ENCODE peak calls at places on chromosomes 3 and 15, in ten cellular contexts. T is kidney glomerular epithelial cell; I is hippocampal formation; G is IMR-90; J is T-helper 17 cell; X is stimulated activated CD8-positive, alpha-beta memory T cell treated with anti-CD3 and anti-CD28 coated beads, Interleukin-15, amount 100 ng/mL, for 48 hours; W is lower leg skin; C is amniotic epithelial cell; S is HFFc6; R is activated naive CD4-positive, alpha-beta T cell. E is an unnamed sample.

GRCh38 chr3:16885588-16885903 is 791 bp downstream of the PLCL2 start:
- DNase-seq in T (no peak), I (no peak), G (no peak), J (no peak), X (no peak), W (no peak), C (no peak), S (no peak), R (no peak), E (no peak)

GRCh38 chr3:132569153-132569552 is 27.9 kb upstream of the ACKR4 start:
- DNase-seq in T (no peak), I (no peak), G (no peak), J (no peak), X (no peak), W (no peak), C (no peak), S (peak), R (no peak), E (no peak)

GRCh38 chr3:152309535-152310317 is 41.0 kb downstream of the MBNL1 start:
- DNase-seq in T (no peak), I (no peak), G (peak), J (no peak), X (no peak), W (no peak), C (peak), S (peak), R (no peak), E (no peak)

GRCh38 chr15:35427091-35427490 is 118.9 kb downstream of the DPH6 start:
- DNase-seq in T (peak), I (no peak), G (peak), J (no peak), X (no peak), W (no peak), C (peak), S (peak), R (no peak), E (no peak)

GRCh38 chr15:41340189-41340695 is 7.6 kb downstream of the NUSAP1 start:
- DNase-seq in T (peak), I (no peak), G (no peak), J (no peak), X (no peak), W (no peak), C (peak), S (no peak), R (no peak), E (no peak)

GRCh38 chr3:5304789-5305680 is 117.5 kb downstream of the EDEM1 start:
- DNase-seq in T (peak), I (peak), G (peak), J (no peak), X (no peak), W (no peak), C (peak), S (peak), R (no peak), E (peak)

GRCh38 chr3:129938140-129938930 is 36.2 kb upstream of the TRH start:
- DNase-seq in T (no peak), I (no peak), G (no peak), J (no peak), X (no peak), W (no peak), C (no peak), S (no peak), R (no peak), E (no peak)

GRCh38 chr15:70253461-70254156 is 155.9 kb upstream of the TLE3 start:
- DNase-seq in T (no peak), I (no peak), G (no peak), J (no peak), X (no peak), W (peak), C (no peak), S (no peak), R (no peak), E (no peak)

GRCh38 chr15:40955930-40956542 is 2.8 kb downstream of the CHAC1 start:
- DNase-seq in T (no peak), I (no peak), G (peak), J (no peak), X (no peak), W (no peak), C (peak), S (peak), R (no peak), E (no peak)

GRCh38 chr3:69474186-69474585 is 88.3 kb upstream of the FRMD4B start:
- DNase-seq in T (no peak), I (no peak), G (no peak), J (no peak), X (no peak), W (no peak), C (no peak), S (no peak), R (no peak), E (no peak)

GRCh38 chr3:195895900-195896360 is 12.4 kb downstream of the TNK2 start:
- DNase-seq in T (no peak), I (peak), G (no peak), J (peak), X (peak), W (peak), C (no peak), S (peak), R (peak), E (no peak)

GRCh38 chr3:57952208-57952631 is 56.0 kb upstream of the FLNB start:
- DNase-seq in T (peak), I (peak), G (peak), J (no peak), X (no peak), W (no peak), C (peak), S (peak), R (no peak), E (peak)

GRCh38 chr15:56524915-56525314 is 60.0 kb upstream of the MNS1 start:
- DNase-seq in T (peak), I (no peak), G (peak), J (no peak), X (no peak), W (no peak), C (peak), S (peak), R (no peak), E (no peak)

GRCh38 chr3:30720586-30721313 is 114.3 kb downstream of the TGFBR2 start:
- DNase-seq in T (peak), I (no peak), G (peak), J (no peak), X (no peak), W (no peak), C (peak), S (peak), R (no peak), E (peak)

GRCh38 chr15:33242165-33242564 is 47.7 kb upstream of the FMN1 start:
- DNase-seq in T (peak), I (no peak), G (peak), J (no peak), X (no peak), W (no peak), C (peak), S (peak), R (no peak), E (no peak)

GRCh38 chr3:110576962-110577361 is 494.7 kb upstream of the NECTIN3 start:
- DNase-seq in T (peak), I (no peak), G (peak), J (no peak), X (no peak), W (peak), C (peak), S (peak), R (no peak), E (peak)

GRCh38 chr3:132344666-132345280 is 27.6 kb downstream of the ACP3 start:
- DNase-seq in T (peak), I (no peak), G (peak), J (no peak), X (no peak), W (no peak), C (peak), S (no peak), R (no peak), E (peak)

GRCh38 chr15:48493084-48493762 is 152.3 kb downstream of the FBN1 start:
- DNase-seq in T (peak), I (no peak), G (peak), J (no peak), X (no peak), W (no peak), C (peak), S (peak), R (no peak), E (no peak)

GRCh38 chr3:14879161-14879888 is 60.6 kb downstream of the FGD5 start:
- DNase-seq in T (no peak), I (no peak), G (no peak), J (no peak), X (no peak), W (peak), C (no peak), S (no peak), R (no peak), E (no peak)

GRCh38 chr3:39267631-39268553 is 11.9 kb downstream of the CX3CR1 start:
- DNase-seq in T (no peak), I (no peak), G (no peak), J (peak), X (peak), W (peak), C (no peak), S (no peak), R (peak), E (no peak)

GRCh38 chr3:116350119-116350733 is 95.1 kb downstream of the LSAMP start:
- DNase-seq in T (no peak), I (no peak), G (no peak), J (no peak), X (no peak), W (no peak), C (no peak), S (no peak), R (no peak), E (no peak)

E was measured in HCT116.